ENCODE peak calls at places on chromosomes 7 and 10, in seven cellular contexts. N is Panc1, I is fibroblast of mammary gland, L is right lobe of liver, Z is IMR-90, O is left ventricle myocardium inferior, J is NB4. T is an unnamed sample.

GRCh38 chr7:127571741-127572505 is 13.5 kb downstream of the GCC1 start:
- DNase-seq in N (no peak), I (no peak), L (no peak), Z (peak; percentile 40), O (no peak), J (no peak), T (no peak)

GRCh38 chr10:73653701-73654100 is 2.1 kb downstream of the SYNPO2L start:
- DNase-seq in N (peak; percentile 18), I (peak; percentile 33), L (no peak), Z (peak; percentile 60), O (no peak), J (peak; percentile 88), T (no peak)

GRCh38 chr10:73019100-73019499 is 64.5 kb upstream of the PLA2G12B start:
- DNase-seq in N (no peak), I (no peak), L (no peak), Z (no peak), O (no peak), J (no peak), T (no peak)

GRCh38 chr10:103578782-103579382 is 85.4 kb downstream of the NEURL1 start:
- DNase-seq in N (no peak), I (no peak), L (peak; percentile 85), Z (no peak), O (no peak), J (no peak), T (no peak)

GRCh38 chr7:7134036-7134435 is 48.3 kb upstream of the C1GALT1 start:
- DNase-seq in N (no peak), I (no peak), L (no peak), Z (no peak), O (no peak), J (no peak), T (no peak)

GRCh38 chr7:154503962-154504550 is 451.9 kb downstream of the DPP6 start:
- DNase-seq in N (peak; percentile 41), I (peak; percentile 34), L (no peak), Z (peak; percentile 21), O (no peak), J (peak; percentile 55), T (peak; percentile 26)

GRCh38 chr10:13705526-13706169 is 118.9 kb downstream of the PRPF18 start:
- DNase-seq in N (no peak), I (peak; percentile 53), L (no peak), Z (no peak), O (peak; percentile 37), J (no peak), T (peak; percentile 31)

GRCh38 chr7:103821105-103821504 is 168.4 kb downstream of the RELN start:
- DNase-seq in N (no peak), I (no peak), L (no peak), Z (no peak), O (no peak), J (no peak), T (no peak)

GRCh38 chr7:79735012-79735411 is 281.5 kb upstream of the MAGI2 start:
- DNase-seq in N (no peak), I (no peak), L (no peak), Z (no peak), O (no peak), J (no peak), T (no peak)

GRCh38 chr7:100472854-100473499 is 6.0 kb downstream of the TSC22D4 start:
- DNase-seq in N (no peak), I (peak; percentile 67), L (no peak), Z (peak; percentile 60), O (peak; percentile 45), J (peak; percentile 95), T (peak; percentile 79)

GRCh38 chr7:100476108-100476780 is 2.8 kb downstream of the TSC22D4 start:
- DNase-seq in N (no peak), I (no peak), L (no peak), Z (no peak), O (no peak), J (peak; percentile 53), T (no peak)

GRCh38 chr7:100477871-100478248 is 1.2 kb downstream of the TSC22D4 start:
- DNase-seq in N (no peak), I (no peak), L (no peak), Z (no peak), O (no peak), J (no peak), T (no peak)

GRCh38 chr7:100476903-100477870 is 1.8 kb downstream of the TSC22D4 start:
- DNase-seq in N (no peak), I (no peak), L (no peak), Z (no peak), O (no peak), J (peak; percentile 69), T (no peak)

DNA sequence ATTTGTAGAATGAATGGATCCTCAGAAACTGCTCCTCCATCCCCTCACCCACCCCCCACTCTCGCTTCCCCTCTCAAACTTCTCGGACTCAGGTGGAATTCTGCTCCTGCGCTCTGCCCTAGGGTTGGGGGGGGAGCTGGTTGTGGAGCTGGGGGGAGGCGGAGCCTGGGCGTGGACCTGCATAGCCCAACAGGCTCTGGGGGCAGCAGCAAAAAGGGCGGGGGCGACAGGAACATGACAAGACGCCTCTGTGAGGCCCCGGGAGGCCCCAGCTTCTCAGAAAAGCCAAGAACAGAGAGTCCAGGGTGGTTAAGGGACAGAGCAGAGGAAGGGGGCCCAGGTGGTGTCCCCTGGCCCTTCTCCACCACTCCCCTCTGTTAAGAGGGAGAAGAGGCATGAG is 3.5 kb downstream of the TSC22D4 start:
- DNase-seq in N (no peak), I (no peak), L (no peak), Z (no peak), O (peak; percentile 66), J (no peak), T (no peak)
- H3K4me3 ChIP-seq in N (no peak overlapping the region), I (peak overlapping the region; percentile 92), L (no peak overlapping the region), Z (no peak overlapping the region), O (peak overlapping the region; percentile 99), J (peak overlapping the region; percentile 98), T (peak overlapping the region; percentile 93)

GRCh38 chr7:149467321-149467859 is 6.5 kb upstream of the ZNF777 start:
- DNase-seq in N (no peak), I (no peak), L (no peak), Z (no peak), O (no peak), J (no peak), T (no peak)

GRCh38 chr7:149469806-149470205 is 8.9 kb upstream of the ZNF777 start:
- DNase-seq in N (no peak), I (no peak), L (no peak), Z (no peak), O (no peak), J (no peak), T (no peak)

GRCh38 chr7:149466364-149466763 is 5.5 kb upstream of the ZNF777 start:
- DNase-seq in N (no peak), I (no peak), L (no peak), Z (no peak), O (no peak), J (no peak), T (no peak)

GRCh38 chr7:149471289-149471953 is 10.6 kb upstream of the ZNF777 start:
- DNase-seq in N (no peak), I (no peak), L (no peak), Z (no peak), O (no peak), J (no peak), T (no peak)

DNA sequence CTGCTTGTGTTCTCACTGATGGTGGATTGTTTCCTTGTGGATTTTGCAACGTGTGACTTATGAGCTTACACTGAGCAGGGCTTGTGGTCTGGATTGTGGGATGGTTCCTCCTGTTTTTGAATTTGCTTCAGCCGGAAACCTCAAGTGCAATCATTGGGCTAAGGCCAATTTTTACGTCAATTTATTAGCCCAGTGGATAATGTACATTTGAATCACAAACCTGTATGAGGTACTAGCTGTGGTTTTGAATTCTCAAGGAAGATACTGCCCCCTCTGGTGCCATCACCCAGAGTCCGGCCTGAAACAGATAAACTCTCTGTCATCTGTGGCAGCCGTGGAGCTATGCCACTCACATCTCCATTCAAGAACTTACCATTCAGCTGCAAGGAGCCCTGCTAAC is 7.3 kb upstream of the ZNF777 start:
- DNase-seq in N (no peak), I (peak; percentile 40), L (no peak), Z (no peak), O (no peak), J (peak; percentile 62), T (no peak)
- TF ChIP-seq CTCF in N (no peak), I (peak; percentile 2), L (no peak), Z (no peak), O (no peak), J (no peak), T (no peak)

GRCh38 chr10:70671229-70671588 is 1.1 kb upstream of the ADAMTS14 start:
- DNase-seq in N (no peak), I (no peak), L (no peak), Z (no peak), O (no peak), J (no peak), T (peak; percentile 18)

GRCh38 chr10:70672165-70672992 is at the start of gene ADAMTS14:
- DNase-seq in N (no peak), I (peak; percentile 44), L (no peak), Z (no peak), O (peak; percentile 49), J (peak; percentile 76), T (peak; percentile 38)

GRCh38 chr10:70672993-70673928 is 955 bp downstream of the ADAMTS14 start:
- DNase-seq in N (no peak), I (peak; percentile 78), L (no peak), Z (peak; percentile 75), O (peak; percentile 53), J (no peak), T (peak; percentile 95)

GRCh38 chr10:70669732-70670317 is 2.5 kb upstream of the ADAMTS14 start:
- DNase-seq in N (no peak), I (no peak), L (no peak), Z (no peak), O (no peak), J (no peak), T (no peak)

GRCh38 chr10:70671619-70672164 is 614 bp upstream of the ADAMTS14 start:
- DNase-seq in N (no peak), I (no peak), L (no peak), Z (no peak), O (no peak), J (no peak), T (peak; percentile 56)
- H3K4me3 ChIP-seq in N (peak overlapping the region; percentile 30), I (peak overlapping the region; percentile 40), L (no peak overlapping the region), Z (peak overlapping the region; percentile 57), O (peak overlapping the region; percentile 67), J (peak overlapping the region; percentile 52), T (peak overlapping the region; percentile 71)

GRCh38 chr10:79259834-79260233 is 87.4 kb upstream of the PPIF start:
- DNase-seq in N (no peak), I (no peak), L (no peak), Z (no peak), O (no peak), J (no peak), T (no peak)

GRCh38 chr10:79256264-79256806 is 90.9 kb upstream of the PPIF start:
- DNase-seq in N (no peak), I (no peak), L (no peak), Z (no peak), O (no peak), J (no peak), T (no peak)

GRCh38 chr10:79262131-79262530 is 85.1 kb upstream of the PPIF start:
- DNase-seq in N (no peak), I (no peak), L (no peak), Z (no peak), O (no peak), J (no peak), T (no peak)

GRCh38 chr10:79260803-79261740 is 86.2 kb upstream of the PPIF start:
- DNase-seq in N (no peak), I (no peak), L (no peak), Z (peak; percentile 80), O (no peak), J (no peak), T (peak; percentile 47)

DNA sequence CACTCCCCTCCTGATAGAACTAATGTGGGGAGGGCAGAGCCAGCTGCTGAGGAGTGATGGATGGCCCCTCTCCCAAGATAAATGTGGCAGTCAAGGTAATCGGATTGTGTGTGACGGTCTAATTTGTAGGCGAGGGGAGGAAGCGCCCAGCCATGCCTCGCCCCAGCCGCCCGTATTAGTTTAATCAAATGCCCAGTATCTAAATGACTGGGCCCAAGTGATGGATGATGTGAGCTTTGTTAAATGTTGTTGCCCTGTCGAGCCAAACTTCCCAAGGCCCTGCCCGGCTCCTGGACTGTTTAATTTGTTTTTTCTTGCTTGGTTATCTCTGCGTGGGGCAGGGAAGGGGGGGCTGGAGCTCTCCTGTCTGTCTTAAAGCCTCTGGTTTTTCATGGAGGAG is 88.4 kb upstream of the PPIF start:
- DNase-seq in N (no peak), I (no peak), L (no peak), Z (no peak), O (no peak), J (no peak), T (no peak)
- TF ChIP-seq CTCF in N (no peak), I (no peak), L (no peak), Z (no peak), O (no peak), J (no peak), T (no peak)